ENCODE peak calls at places on chromosomes 11 and 22, in four cellular contexts. One of them, this sample, is unnamed. For H3K4me1, the result is how much of the 10 kb centered on the place peaks cover.

GRCh38 chr11:90556612-90557011 is 333.8 kb upstream of the CHORDC1 start:
- DNase-seq in naive thymus-derived CD4-positive, alpha-beta T cell: no peak
- DNase-seq in CD4-positive, alpha-beta memory T cell: no peak
- DNase-seq in psoas muscle: no peak
- DNase-seq in this sample: no peak

GRCh38 chr22:22403771-22404170 is 104.8 kb downstream of the ZNF280B start:
- DNase-seq in psoas muscle: no peak
- DNase-seq in naive thymus-derived CD4-positive, alpha-beta T cell: no peak
- DNase-seq in CD4-positive, alpha-beta memory T cell: no peak
- DNase-seq in this sample: no peak

GRCh38 chr22:30336752-30337460 is 10.2 kb upstream of the TBC1D10A start:
- DNase-seq in psoas muscle: peak
- DNase-seq in CD4-positive, alpha-beta memory T cell: no peak
- DNase-seq in naive thymus-derived CD4-positive, alpha-beta T cell: no peak
- DNase-seq in this sample: no peak

GRCh38 chr11:106012744-106013143 is 9.3 kb downstream of the MSANTD4 start:
- DNase-seq in CD4-positive, alpha-beta memory T cell: no peak
- DNase-seq in psoas muscle: no peak
- DNase-seq in naive thymus-derived CD4-positive, alpha-beta T cell: no peak
- DNase-seq in this sample: no peak

GRCh38 chr22:20777420-20778177 is 3.7 kb downstream of the SERPIND1 start:
- DNase-seq in naive thymus-derived CD4-positive, alpha-beta T cell: no peak
- DNase-seq in psoas muscle: no peak
- DNase-seq in CD4-positive, alpha-beta memory T cell: no peak
- DNase-seq in this sample: no peak

GRCh38 chr11:133830931-133831907 is 14.1 kb downstream of the SPATA19 start:
- DNase-seq in naive thymus-derived CD4-positive, alpha-beta T cell: no peak
- DNase-seq in CD4-positive, alpha-beta memory T cell: no peak
- DNase-seq in psoas muscle: no peak
- DNase-seq in this sample: no peak

GRCh38 chr11:114738954-114739353 is 60.6 kb downstream of the NXPE2 start:
- DNase-seq in CD4-positive, alpha-beta memory T cell: peak
- DNase-seq in psoas muscle: peak
- DNase-seq in naive thymus-derived CD4-positive, alpha-beta T cell: no peak
- DNase-seq in this sample: no peak

GRCh38 chr22:27153386-27153785 is 496.0 kb downstream of the MIAT start:
- DNase-seq in naive thymus-derived CD4-positive, alpha-beta T cell: no peak
- DNase-seq in CD4-positive, alpha-beta memory T cell: no peak
- DNase-seq in psoas muscle: no peak
- DNase-seq in this sample: no peak

GRCh38 chr11:20991471-20991870 is 322.1 kb downstream of the NELL1 start:
- DNase-seq in naive thymus-derived CD4-positive, alpha-beta T cell: no peak
- DNase-seq in CD4-positive, alpha-beta memory T cell: no peak
- DNase-seq in psoas muscle: no peak
- DNase-seq in this sample: no peak

GRCh38 chr22:24101966-24102365 is 79.3 kb upstream of the SUSD2 start:
- DNase-seq in psoas muscle: no peak
- DNase-seq in naive thymus-derived CD4-positive, alpha-beta T cell: no peak
- DNase-seq in CD4-positive, alpha-beta memory T cell: no peak
- DNase-seq in this sample: no peak

GRCh38 chr11:93654266-93654665 is 7.2 kb upstream of the CEP295 start:
- DNase-seq in CD4-positive, alpha-beta memory T cell: no peak
- DNase-seq in naive thymus-derived CD4-positive, alpha-beta T cell: no peak
- DNase-seq in psoas muscle: no peak
- DNase-seq in this sample: no peak

GRCh38 chr11:119518746-119519382 is 95.9 kb upstream of the THY1 start:
- DNase-seq in CD4-positive, alpha-beta memory T cell: no peak
- DNase-seq in psoas muscle: no peak
- DNase-seq in naive thymus-derived CD4-positive, alpha-beta T cell: no peak
- DNase-seq in this sample: no peak

GRCh38 chr22:37043828-37044538 is 7.6 kb upstream of the KCTD17 start:
- DNase-seq in naive thymus-derived CD4-positive, alpha-beta T cell: no peak
- DNase-seq in CD4-positive, alpha-beta memory T cell: no peak
- DNase-seq in psoas muscle: peak
- DNase-seq in this sample: no peak

GRCh38 chr11:85826096-85826855 is 15.3 kb upstream of the SYTL2 start:
- DNase-seq in naive thymus-derived CD4-positive, alpha-beta T cell: no peak
- DNase-seq in psoas muscle: no peak
- DNase-seq in CD4-positive, alpha-beta memory T cell: no peak
- DNase-seq in this sample: no peak

DNA sequence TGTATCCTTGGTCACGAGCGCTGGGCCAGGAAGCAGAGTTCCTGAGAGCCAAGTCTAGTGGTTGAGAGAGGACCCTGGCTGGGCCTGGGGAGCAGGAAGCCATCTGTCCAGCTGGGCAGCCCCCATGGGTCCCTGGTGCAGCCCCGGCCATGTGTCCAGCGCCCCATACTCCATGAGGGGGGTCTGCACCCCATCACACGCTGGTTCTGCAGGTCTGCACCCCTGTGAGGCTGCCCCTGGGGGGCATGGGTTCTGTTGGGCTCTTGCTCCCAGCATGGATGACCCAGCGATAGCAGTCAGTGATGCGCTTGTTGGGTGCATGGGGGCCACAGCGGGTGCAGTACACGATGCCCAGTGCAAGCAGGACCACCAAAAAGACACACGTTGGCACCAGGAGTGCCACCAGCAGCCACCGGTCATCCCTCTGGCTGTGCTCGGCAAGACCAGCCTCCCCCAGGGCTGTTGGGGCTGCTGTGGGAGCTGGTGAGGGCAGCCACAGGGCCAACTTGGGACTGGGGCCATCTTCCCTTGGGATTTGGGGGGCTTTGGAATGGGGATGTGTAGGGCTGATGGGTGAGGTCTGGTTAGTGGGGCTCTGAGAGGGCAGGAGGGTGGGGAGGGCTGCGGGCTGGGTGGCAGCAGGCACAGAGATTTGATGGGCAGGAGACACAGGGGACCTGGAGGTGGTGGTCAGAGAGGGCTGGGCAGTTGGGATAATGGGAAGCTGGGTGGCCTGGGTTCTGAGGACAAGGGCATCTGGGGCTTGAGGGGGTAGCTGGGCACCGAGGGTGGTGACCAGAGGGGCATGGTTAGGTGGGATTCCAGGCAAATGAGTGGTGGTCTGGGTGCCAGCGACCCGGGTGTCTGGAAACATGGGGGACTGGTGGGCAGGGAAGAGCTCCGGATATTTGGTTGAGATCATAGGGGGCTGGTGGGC is 2.0 kb downstream of the CD248 start:
- DNase-seq in psoas muscle: peak
- DNase-seq in naive thymus-derived CD4-positive, alpha-beta T cell: no peak
- DNase-seq in CD4-positive, alpha-beta memory T cell: no peak
- DNase-seq in this sample: no peak
- H3K4me3 ChIP-seq in psoas muscle: peak
- H3K4me3 ChIP-seq in naive thymus-derived CD4-positive, alpha-beta T cell: no peak
- H3K4me3 ChIP-seq in CD4-positive, alpha-beta memory T cell: no peak
- H3K4me3 ChIP-seq in this sample: no peak

GRCh38 chr11:19735512-19735911 is 22.9 kb downstream of the NAV2 start:
- DNase-seq in psoas muscle: no peak
- DNase-seq in naive thymus-derived CD4-positive, alpha-beta T cell: no peak
- DNase-seq in CD4-positive, alpha-beta memory T cell: no peak
- DNase-seq in this sample: no peak
- H3K27ac ChIP-seq in psoas muscle: peak
- H3K27ac ChIP-seq in naive thymus-derived CD4-positive, alpha-beta T cell: no peak
- H3K27ac ChIP-seq in CD4-positive, alpha-beta memory T cell: no peak
- H3K27ac ChIP-seq in this sample: no peak

DNA sequence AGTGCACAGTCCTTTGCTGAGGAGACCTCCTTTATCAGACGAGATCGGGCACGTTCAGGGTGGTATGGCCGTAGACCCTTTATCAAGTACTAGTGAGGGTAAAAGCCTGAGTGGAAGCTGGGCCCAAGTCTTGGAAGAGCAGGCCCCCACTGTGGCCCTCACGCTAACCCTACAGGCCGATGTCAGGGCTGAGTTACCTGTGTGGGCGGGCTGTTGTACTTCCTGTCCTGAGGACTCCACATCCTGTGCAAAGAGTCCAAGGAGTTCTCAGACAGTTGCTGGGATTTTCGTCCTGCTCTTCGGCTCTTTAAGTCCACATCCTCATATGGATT is 34.9 kb downstream of the RPL27A start:
- DNase-seq in naive thymus-derived CD4-positive, alpha-beta T cell: no peak
- DNase-seq in psoas muscle: no peak
- DNase-seq in CD4-positive, alpha-beta memory T cell: no peak
- DNase-seq in this sample: no peak
- H3K4me1 ChIP-seq in naive thymus-derived CD4-positive, alpha-beta T cell: under half
- H3K4me1 ChIP-seq in psoas muscle: half or more
- H3K4me1 ChIP-seq in CD4-positive, alpha-beta memory T cell: under half
- H3K4me1 ChIP-seq in this sample: under half

GRCh38 chr11:61830318-61831105 is 2.4 kb downstream of the FADS2 start:
- DNase-seq in psoas muscle: no peak
- DNase-seq in CD4-positive, alpha-beta memory T cell: no peak
- DNase-seq in naive thymus-derived CD4-positive, alpha-beta T cell: no peak
- DNase-seq in this sample: no peak
- H3K4me3 ChIP-seq in psoas muscle: no peak
- H3K4me3 ChIP-seq in CD4-positive, alpha-beta memory T cell: no peak
- H3K4me3 ChIP-seq in naive thymus-derived CD4-positive, alpha-beta T cell: no peak
- H3K4me3 ChIP-seq in this sample: no peak

GRCh38 chr22:42933783-42934144 is 76.7 kb upstream of the ARFGAP3 start:
- DNase-seq in CD4-positive, alpha-beta memory T cell: no peak
- DNase-seq in naive thymus-derived CD4-positive, alpha-beta T cell: no peak
- DNase-seq in psoas muscle: no peak
- DNase-seq in this sample: no peak

GRCh38 chr22:42931421-42932196 is 74.5 kb upstream of the ARFGAP3 start:
- DNase-seq in CD4-positive, alpha-beta memory T cell: no peak
- DNase-seq in naive thymus-derived CD4-positive, alpha-beta T cell: no peak
- DNase-seq in psoas muscle: no peak
- DNase-seq in this sample: no peak

GRCh38 chr22:42932857-42933782 is 76.0 kb upstream of the ARFGAP3 start:
- DNase-seq in CD4-positive, alpha-beta memory T cell: no peak
- DNase-seq in psoas muscle: no peak
- DNase-seq in naive thymus-derived CD4-positive, alpha-beta T cell: no peak
- DNase-seq in this sample: no peak

GRCh38 chr22:42932197-42932519 is 75.1 kb upstream of the ARFGAP3 start:
- DNase-seq in CD4-positive, alpha-beta memory T cell: no peak
- DNase-seq in psoas muscle: no peak
- DNase-seq in naive thymus-derived CD4-positive, alpha-beta T cell: no peak
- DNase-seq in this sample: no peak

GRCh38 chr22:42934338-42934737 is 77.3 kb upstream of the ARFGAP3 start:
- DNase-seq in psoas muscle: no peak
- DNase-seq in CD4-positive, alpha-beta memory T cell: no peak
- DNase-seq in naive thymus-derived CD4-positive, alpha-beta T cell: no peak
- DNase-seq in this sample: no peak
- H3K27ac ChIP-seq in psoas muscle: peak
- H3K27ac ChIP-seq in CD4-positive, alpha-beta memory T cell: no peak
- H3K27ac ChIP-seq in naive thymus-derived CD4-positive, alpha-beta T cell: no peak
- H3K27ac ChIP-seq in this sample: no peak

DNA sequence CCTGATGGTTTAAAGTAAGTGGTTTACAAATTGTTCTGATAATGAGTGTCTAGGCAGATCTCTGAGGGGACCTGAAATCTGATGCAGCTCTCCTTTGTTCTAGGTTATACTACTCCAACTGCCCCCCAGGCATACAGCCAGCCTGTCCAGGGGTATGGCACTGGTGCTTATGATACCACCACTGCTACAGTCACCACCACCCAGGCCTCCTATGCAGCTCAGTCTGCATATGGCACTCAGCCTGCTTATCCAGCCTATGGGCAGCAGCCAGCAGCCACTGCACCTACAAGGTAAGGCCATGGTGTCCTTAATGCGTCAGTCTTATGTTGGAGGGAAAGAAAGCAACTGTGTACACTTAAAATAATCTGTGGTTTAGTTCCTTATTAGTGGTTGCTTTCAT is 9.9 kb downstream of the EWSR1 start:
- DNase-seq in psoas muscle: no peak
- DNase-seq in naive thymus-derived CD4-positive, alpha-beta T cell: no peak
- DNase-seq in CD4-positive, alpha-beta memory T cell: no peak
- DNase-seq in this sample: no peak
- H3K4me1 ChIP-seq in psoas muscle: under half
- H3K4me1 ChIP-seq in naive thymus-derived CD4-positive, alpha-beta T cell: under half
- H3K4me1 ChIP-seq in CD4-positive, alpha-beta memory T cell: half or more
- H3K4me1 ChIP-seq in this sample: under half

GRCh38 chr11:74684661-74685060 is 46.6 kb downstream of the CHRDL2 start:
- DNase-seq in naive thymus-derived CD4-positive, alpha-beta T cell: no peak
- DNase-seq in psoas muscle: peak
- DNase-seq in CD4-positive, alpha-beta memory T cell: no peak
- DNase-seq in this sample: no peak

GRCh38 chr11:74681686-74682651 is 49.3 kb downstream of the CHRDL2 start:
- DNase-seq in psoas muscle: peak
- DNase-seq in CD4-positive, alpha-beta memory T cell: no peak
- DNase-seq in naive thymus-derived CD4-positive, alpha-beta T cell: no peak
- DNase-seq in this sample: no peak

GRCh38 chr11:74683279-74683871 is 47.9 kb downstream of the CHRDL2 start:
- DNase-seq in naive thymus-derived CD4-positive, alpha-beta T cell: no peak
- DNase-seq in psoas muscle: peak
- DNase-seq in CD4-positive, alpha-beta memory T cell: no peak
- DNase-seq in this sample: no peak

GRCh38 chr11:74683941-74684481 is 47.2 kb downstream of the CHRDL2 start:
- DNase-seq in psoas muscle: peak
- DNase-seq in CD4-positive, alpha-beta memory T cell: no peak
- DNase-seq in naive thymus-derived CD4-positive, alpha-beta T cell: no peak
- DNase-seq in this sample: no peak

GRCh38 chr11:74682731-74683278 is 48.4 kb downstream of the CHRDL2 start:
- DNase-seq in CD4-positive, alpha-beta memory T cell: no peak
- DNase-seq in naive thymus-derived CD4-positive, alpha-beta T cell: no peak
- DNase-seq in psoas muscle: no peak
- DNase-seq in this sample: no peak
- H3K4me3 ChIP-seq in CD4-positive, alpha-beta memory T cell: no peak
- H3K4me3 ChIP-seq in naive thymus-derived CD4-positive, alpha-beta T cell: no peak
- H3K4me3 ChIP-seq in psoas muscle: peak
- H3K4me3 ChIP-seq in this sample: no peak